ENCODE peak calls at places on chromosomes 3 and 15, in seven cellular contexts. One of them, this sample, is unnamed.

GRCh38 chr3:159866201-159866746 is 122.4 kb upstream of the IL12A start:
- DNase-seq in NCI-H2081: no peak
- DNase-seq in stimulated activated CD8-positive, alpha-beta memory T cell treated with anti-CD3 and anti-CD28 coated beads, Interleukin-12 subunit alpha, Interleukin-12 subunit beta, amount 100 ng/mL, for 4 hours: no peak
- DNase-seq in uterus: no peak
- DNase-seq in AG08396: no peak
- DNase-seq in neural crest cell: no peak
- DNase-seq in skeletal muscle cell: no peak
- DNase-seq in this sample: no peak

GRCh38 chr15:38508647-38509046 is 54.7 kb downstream of the FAM98B start:
- DNase-seq in NCI-H2081: no peak
- DNase-seq in stimulated activated CD8-positive, alpha-beta memory T cell treated with anti-CD3 and anti-CD28 coated beads, Interleukin-12 subunit alpha, Interleukin-12 subunit beta, amount 100 ng/mL, for 4 hours: no peak
- DNase-seq in uterus: no peak
- DNase-seq in AG08396: no peak
- DNase-seq in neural crest cell: no peak
- DNase-seq in skeletal muscle cell: no peak
- DNase-seq in this sample: no peak

GRCh38 chr15:40244961-40245523 is 6.2 kb downstream of the PAK6 start:
- DNase-seq in NCI-H2081: no peak
- DNase-seq in stimulated activated CD8-positive, alpha-beta memory T cell treated with anti-CD3 and anti-CD28 coated beads, Interleukin-12 subunit alpha, Interleukin-12 subunit beta, amount 100 ng/mL, for 4 hours: no peak
- DNase-seq in uterus: no peak
- DNase-seq in AG08396: no peak
- DNase-seq in neural crest cell: no peak
- DNase-seq in skeletal muscle cell: no peak
- DNase-seq in this sample: no peak

GRCh38 chr3:178001670-178002101 is 534.5 kb upstream of the KCNMB2 start:
- DNase-seq in NCI-H2081: no peak
- DNase-seq in stimulated activated CD8-positive, alpha-beta memory T cell treated with anti-CD3 and anti-CD28 coated beads, Interleukin-12 subunit alpha, Interleukin-12 subunit beta, amount 100 ng/mL, for 4 hours: no peak
- DNase-seq in uterus: no peak
- DNase-seq in AG08396: no peak
- DNase-seq in neural crest cell: no peak
- DNase-seq in skeletal muscle cell: no peak
- DNase-seq in this sample: no peak

GRCh38 chr3:72295974-72296450 is 511.1 kb upstream of the PROK2 start:
- DNase-seq in NCI-H2081: no peak
- DNase-seq in stimulated activated CD8-positive, alpha-beta memory T cell treated with anti-CD3 and anti-CD28 coated beads, Interleukin-12 subunit alpha, Interleukin-12 subunit beta, amount 100 ng/mL, for 4 hours: no peak
- DNase-seq in uterus: no peak
- DNase-seq in AG08396: no peak
- DNase-seq in neural crest cell: no peak
- DNase-seq in skeletal muscle cell: no peak
- DNase-seq in this sample: no peak

GRCh38 chr3:147394168-147394941 is 12.0 kb downstream of the ZIC4 start:
- DNase-seq in NCI-H2081: no peak
- DNase-seq in stimulated activated CD8-positive, alpha-beta memory T cell treated with anti-CD3 and anti-CD28 coated beads, Interleukin-12 subunit alpha, Interleukin-12 subunit beta, amount 100 ng/mL, for 4 hours: no peak
- DNase-seq in uterus: no peak
- DNase-seq in AG08396: no peak
- DNase-seq in neural crest cell: no peak
- DNase-seq in skeletal muscle cell: no peak
- DNase-seq in this sample: no peak

GRCh38 chr3:143737065-143737464 is 111.2 kb downstream of the SLC9A9 start:
- DNase-seq in NCI-H2081: no peak
- DNase-seq in stimulated activated CD8-positive, alpha-beta memory T cell treated with anti-CD3 and anti-CD28 coated beads, Interleukin-12 subunit alpha, Interleukin-12 subunit beta, amount 100 ng/mL, for 4 hours: no peak
- DNase-seq in uterus: no peak
- DNase-seq in AG08396: no peak
- DNase-seq in neural crest cell: no peak
- DNase-seq in skeletal muscle cell: no peak
- DNase-seq in this sample: no peak

GRCh38 chr15:59353994-59354951 is 18.4 kb downstream of the MYO1E start:
- DNase-seq in NCI-H2081: no peak
- DNase-seq in stimulated activated CD8-positive, alpha-beta memory T cell treated with anti-CD3 and anti-CD28 coated beads, Interleukin-12 subunit alpha, Interleukin-12 subunit beta, amount 100 ng/mL, for 4 hours: no peak
- DNase-seq in uterus: no peak
- DNase-seq in AG08396: no peak
- DNase-seq in neural crest cell: no peak
- DNase-seq in skeletal muscle cell: no peak
- DNase-seq in this sample: peak

GRCh38 chr3:51932471-51933370 is 9.0 kb downstream of the RRP9 start:
- DNase-seq in NCI-H2081: no peak
- DNase-seq in stimulated activated CD8-positive, alpha-beta memory T cell treated with anti-CD3 and anti-CD28 coated beads, Interleukin-12 subunit alpha, Interleukin-12 subunit beta, amount 100 ng/mL, for 4 hours: no peak
- DNase-seq in uterus: no peak
- DNase-seq in AG08396: no peak
- DNase-seq in neural crest cell: no peak
- DNase-seq in skeletal muscle cell: no peak
- DNase-seq in this sample: no peak

GRCh38 chr15:89278307-89278706 is 34.5 kb downstream of the FANCI start:
- DNase-seq in NCI-H2081: no peak
- DNase-seq in stimulated activated CD8-positive, alpha-beta memory T cell treated with anti-CD3 and anti-CD28 coated beads, Interleukin-12 subunit alpha, Interleukin-12 subunit beta, amount 100 ng/mL, for 4 hours: no peak
- DNase-seq in uterus: no peak
- DNase-seq in AG08396: peak
- DNase-seq in neural crest cell: no peak
- DNase-seq in skeletal muscle cell: no peak
- DNase-seq in this sample: no peak

GRCh38 chr3:71285086-71285485 is 298.4 kb downstream of the FOXP1 start:
- DNase-seq in NCI-H2081: no peak
- DNase-seq in stimulated activated CD8-positive, alpha-beta memory T cell treated with anti-CD3 and anti-CD28 coated beads, Interleukin-12 subunit alpha, Interleukin-12 subunit beta, amount 100 ng/mL, for 4 hours: no peak
- DNase-seq in uterus: no peak
- DNase-seq in AG08396: no peak
- DNase-seq in neural crest cell: no peak
- DNase-seq in skeletal muscle cell: no peak
- DNase-seq in this sample: no peak

GRCh38 chr3:61311044-61311443 is 59.8 kb upstream of the FHIT start:
- DNase-seq in NCI-H2081: no peak
- DNase-seq in stimulated activated CD8-positive, alpha-beta memory T cell treated with anti-CD3 and anti-CD28 coated beads, Interleukin-12 subunit alpha, Interleukin-12 subunit beta, amount 100 ng/mL, for 4 hours: no peak
- DNase-seq in uterus: no peak
- DNase-seq in AG08396: no peak
- DNase-seq in neural crest cell: no peak
- DNase-seq in skeletal muscle cell: no peak
- DNase-seq in this sample: no peak

GRCh38 chr3:9448071-9448470 is 50.7 kb downstream of the SETD5 start:
- DNase-seq in NCI-H2081: no peak
- DNase-seq in stimulated activated CD8-positive, alpha-beta memory T cell treated with anti-CD3 and anti-CD28 coated beads, Interleukin-12 subunit alpha, Interleukin-12 subunit beta, amount 100 ng/mL, for 4 hours: no peak
- DNase-seq in uterus: no peak
- DNase-seq in AG08396: no peak
- DNase-seq in neural crest cell: no peak
- DNase-seq in skeletal muscle cell: no peak
- DNase-seq in this sample: no peak

GRCh38 chr3:9172851-9173320 is 76.6 kb downstream of the SRGAP3 start:
- DNase-seq in NCI-H2081: peak
- DNase-seq in stimulated activated CD8-positive, alpha-beta memory T cell treated with anti-CD3 and anti-CD28 coated beads, Interleukin-12 subunit alpha, Interleukin-12 subunit beta, amount 100 ng/mL, for 4 hours: no peak
- DNase-seq in uterus: no peak
- DNase-seq in AG08396: no peak
- DNase-seq in neural crest cell: no peak
- DNase-seq in skeletal muscle cell: no peak
- DNase-seq in this sample: no peak

GRCh38 chr3:16885588-16885903 is 791 bp downstream of the PLCL2 start:
- DNase-seq in NCI-H2081: no peak
- DNase-seq in stimulated activated CD8-positive, alpha-beta memory T cell treated with anti-CD3 and anti-CD28 coated beads, Interleukin-12 subunit alpha, Interleukin-12 subunit beta, amount 100 ng/mL, for 4 hours: no peak
- DNase-seq in uterus: no peak
- DNase-seq in AG08396: no peak
- DNase-seq in neural crest cell: no peak
- DNase-seq in skeletal muscle cell: no peak
- DNase-seq in this sample: no peak

GRCh38 chr3:36698314-36698713 is 66.0 kb downstream of the DCLK3 start:
- DNase-seq in NCI-H2081: no peak
- DNase-seq in stimulated activated CD8-positive, alpha-beta memory T cell treated with anti-CD3 and anti-CD28 coated beads, Interleukin-12 subunit alpha, Interleukin-12 subunit beta, amount 100 ng/mL, for 4 hours: no peak
- DNase-seq in uterus: no peak
- DNase-seq in AG08396: no peak
- DNase-seq in neural crest cell: no peak
- DNase-seq in skeletal muscle cell: no peak
- DNase-seq in this sample: no peak

GRCh38 chr3:16073218-16073617 is 101.3 kb upstream of the GALNT15 start:
- DNase-seq in NCI-H2081: no peak
- DNase-seq in stimulated activated CD8-positive, alpha-beta memory T cell treated with anti-CD3 and anti-CD28 coated beads, Interleukin-12 subunit alpha, Interleukin-12 subunit beta, amount 100 ng/mL, for 4 hours: no peak
- DNase-seq in uterus: no peak
- DNase-seq in AG08396: no peak
- DNase-seq in neural crest cell: no peak
- DNase-seq in skeletal muscle cell: no peak
- DNase-seq in this sample: no peak

GRCh38 chr3:160400631-160401150 is 1.2 kb downstream of the SMC4 start:
- DNase-seq in NCI-H2081: peak
- DNase-seq in stimulated activated CD8-positive, alpha-beta memory T cell treated with anti-CD3 and anti-CD28 coated beads, Interleukin-12 subunit alpha, Interleukin-12 subunit beta, amount 100 ng/mL, for 4 hours: peak
- DNase-seq in uterus: no peak
- DNase-seq in AG08396: peak
- DNase-seq in neural crest cell: peak
- DNase-seq in skeletal muscle cell: no peak
- DNase-seq in this sample: no peak

GRCh38 chr3:69009559-69010410 is 3.7 kb downstream of the EOGT start:
- DNase-seq in NCI-H2081: no peak
- DNase-seq in stimulated activated CD8-positive, alpha-beta memory T cell treated with anti-CD3 and anti-CD28 coated beads, Interleukin-12 subunit alpha, Interleukin-12 subunit beta, amount 100 ng/mL, for 4 hours: no peak
- DNase-seq in uterus: peak
- DNase-seq in AG08396: peak
- DNase-seq in neural crest cell: no peak
- DNase-seq in skeletal muscle cell: peak
- DNase-seq in this sample: no peak

GRCh38 chr15:78213956-78214355 is 20.4 kb downstream of the ACSBG1 start:
- DNase-seq in NCI-H2081: no peak
- DNase-seq in stimulated activated CD8-positive, alpha-beta memory T cell treated with anti-CD3 and anti-CD28 coated beads, Interleukin-12 subunit alpha, Interleukin-12 subunit beta, amount 100 ng/mL, for 4 hours: no peak
- DNase-seq in uterus: no peak
- DNase-seq in AG08396: no peak
- DNase-seq in neural crest cell: no peak
- DNase-seq in skeletal muscle cell: no peak
- DNase-seq in this sample: no peak

GRCh38 chr3:55180936-55181535 is 253.2 kb upstream of the LRTM1 start:
- DNase-seq in NCI-H2081: peak
- DNase-seq in stimulated activated CD8-positive, alpha-beta memory T cell treated with anti-CD3 and anti-CD28 coated beads, Interleukin-12 subunit alpha, Interleukin-12 subunit beta, amount 100 ng/mL, for 4 hours: no peak
- DNase-seq in uterus: no peak
- DNase-seq in AG08396: no peak
- DNase-seq in neural crest cell: peak
- DNase-seq in skeletal muscle cell: no peak
- DNase-seq in this sample: peak

GRCh38 chr3:89690649-89691048 is 583.2 kb downstream of the EPHA3 start:
- DNase-seq in NCI-H2081: peak
- DNase-seq in stimulated activated CD8-positive, alpha-beta memory T cell treated with anti-CD3 and anti-CD28 coated beads, Interleukin-12 subunit alpha, Interleukin-12 subunit beta, amount 100 ng/mL, for 4 hours: no peak
- DNase-seq in uterus: no peak
- DNase-seq in AG08396: no peak
- DNase-seq in neural crest cell: no peak
- DNase-seq in skeletal muscle cell: peak
- DNase-seq in this sample: no peak

GRCh38 chr3:114408763-114409162 is 114.9 kb downstream of the TIGIT start:
- DNase-seq in NCI-H2081: peak
- DNase-seq in stimulated activated CD8-positive, alpha-beta memory T cell treated with anti-CD3 and anti-CD28 coated beads, Interleukin-12 subunit alpha, Interleukin-12 subunit beta, amount 100 ng/mL, for 4 hours: no peak
- DNase-seq in uterus: no peak
- DNase-seq in AG08396: no peak
- DNase-seq in neural crest cell: peak
- DNase-seq in skeletal muscle cell: no peak
- DNase-seq in this sample: no peak

GRCh38 chr3:119437852-119438251 is 25.6 kb downstream of the TMEM39A start:
- DNase-seq in NCI-H2081: no peak
- DNase-seq in stimulated activated CD8-positive, alpha-beta memory T cell treated with anti-CD3 and anti-CD28 coated beads, Interleukin-12 subunit alpha, Interleukin-12 subunit beta, amount 100 ng/mL, for 4 hours: no peak
- DNase-seq in uterus: no peak
- DNase-seq in AG08396: no peak
- DNase-seq in neural crest cell: no peak
- DNase-seq in skeletal muscle cell: no peak
- DNase-seq in this sample: no peak

GRCh38 chr3:36738701-36739100 is 25.7 kb downstream of the DCLK3 start:
- DNase-seq in NCI-H2081: no peak
- DNase-seq in stimulated activated CD8-positive, alpha-beta memory T cell treated with anti-CD3 and anti-CD28 coated beads, Interleukin-12 subunit alpha, Interleukin-12 subunit beta, amount 100 ng/mL, for 4 hours: no peak
- DNase-seq in uterus: no peak
- DNase-seq in AG08396: no peak
- DNase-seq in neural crest cell: no peak
- DNase-seq in skeletal muscle cell: no peak
- DNase-seq in this sample: no peak

GRCh38 chr3:137330246-137330645 is 372.5 kb downstream of the IL20RB start:
- DNase-seq in NCI-H2081: no peak
- DNase-seq in stimulated activated CD8-positive, alpha-beta memory T cell treated with anti-CD3 and anti-CD28 coated beads, Interleukin-12 subunit alpha, Interleukin-12 subunit beta, amount 100 ng/mL, for 4 hours: no peak
- DNase-seq in uterus: no peak
- DNase-seq in AG08396: no peak
- DNase-seq in neural crest cell: no peak
- DNase-seq in skeletal muscle cell: no peak
- DNase-seq in this sample: no peak

GRCh38 chr3:124915254-124915653 is 19.3 kb downstream of the MUC13 start:
- DNase-seq in NCI-H2081: no peak
- DNase-seq in stimulated activated CD8-positive, alpha-beta memory T cell treated with anti-CD3 and anti-CD28 coated beads, Interleukin-12 subunit alpha, Interleukin-12 subunit beta, amount 100 ng/mL, for 4 hours: no peak
- DNase-seq in uterus: no peak
- DNase-seq in AG08396: no peak
- DNase-seq in neural crest cell: no peak
- DNase-seq in skeletal muscle cell: no peak
- DNase-seq in this sample: no peak

GRCh38 chr15:56001476-56002078 is 8.2 kb upstream of the NEDD4 start:
- DNase-seq in NCI-H2081: no peak
- DNase-seq in stimulated activated CD8-positive, alpha-beta memory T cell treated with anti-CD3 and anti-CD28 coated beads, Interleukin-12 subunit alpha, Interleukin-12 subunit beta, amount 100 ng/mL, for 4 hours: no peak
- DNase-seq in uterus: no peak
- DNase-seq in AG08396: no peak
- DNase-seq in neural crest cell: no peak
- DNase-seq in skeletal muscle cell: no peak
- DNase-seq in this sample: no peak

GRCh38 chr15:77038312-77039216 is 32.3 kb downstream of the TSPAN3 start:
- DNase-seq in NCI-H2081: no peak
- DNase-seq in stimulated activated CD8-positive, alpha-beta memory T cell treated with anti-CD3 and anti-CD28 coated beads, Interleukin-12 subunit alpha, Interleukin-12 subunit beta, amount 100 ng/mL, for 4 hours: no peak
- DNase-seq in uterus: no peak
- DNase-seq in AG08396: no peak
- DNase-seq in neural crest cell: no peak
- DNase-seq in skeletal muscle cell: no peak
- DNase-seq in this sample: no peak

GRCh38 chr3:158395421-158395820 is 175.6 kb upstream of the MLF1 start:
- DNase-seq in NCI-H2081: no peak
- DNase-seq in stimulated activated CD8-positive, alpha-beta memory T cell treated with anti-CD3 and anti-CD28 coated beads, Interleukin-12 subunit alpha, Interleukin-12 subunit beta, amount 100 ng/mL, for 4 hours: no peak
- DNase-seq in uterus: no peak
- DNase-seq in AG08396: no peak
- DNase-seq in neural crest cell: no peak
- DNase-seq in skeletal muscle cell: no peak
- DNase-seq in this sample: no peak

GRCh38 chr3:49401758-49402157 is 10.0 kb downstream of the RHOA start:
- DNase-seq in NCI-H2081: no peak
- DNase-seq in stimulated activated CD8-positive, alpha-beta memory T cell treated with anti-CD3 and anti-CD28 coated beads, Interleukin-12 subunit alpha, Interleukin-12 subunit beta, amount 100 ng/mL, for 4 hours: no peak
- DNase-seq in uterus: no peak
- DNase-seq in AG08396: no peak
- DNase-seq in neural crest cell: no peak
- DNase-seq in skeletal muscle cell: no peak
- DNase-seq in this sample: no peak

GRCh38 chr3:142275856-142276255 is 50.5 kb upstream of the GK5 start:
- DNase-seq in NCI-H2081: no peak
- DNase-seq in stimulated activated CD8-positive, alpha-beta memory T cell treated with anti-CD3 and anti-CD28 coated beads, Interleukin-12 subunit alpha, Interleukin-12 subunit beta, amount 100 ng/mL, for 4 hours: no peak
- DNase-seq in uterus: no peak
- DNase-seq in AG08396: peak
- DNase-seq in neural crest cell: no peak
- DNase-seq in skeletal muscle cell: peak
- DNase-seq in this sample: no peak

GRCh38 chr3:129278970-129279906 is 568 bp downstream of the HMCES start:
- DNase-seq in NCI-H2081: peak
- DNase-seq in stimulated activated CD8-positive, alpha-beta memory T cell treated with anti-CD3 and anti-CD28 coated beads, Interleukin-12 subunit alpha, Interleukin-12 subunit beta, amount 100 ng/mL, for 4 hours: peak
- DNase-seq in uterus: peak
- DNase-seq in AG08396: peak
- DNase-seq in neural crest cell: peak
- DNase-seq in skeletal muscle cell: peak
- DNase-seq in this sample: no peak

GRCh38 chr15:75947117-75947516 is 43.4 kb downstream of the FBXO22 start:
- DNase-seq in NCI-H2081: no peak
- DNase-seq in stimulated activated CD8-positive, alpha-beta memory T cell treated with anti-CD3 and anti-CD28 coated beads, Interleukin-12 subunit alpha, Interleukin-12 subunit beta, amount 100 ng/mL, for 4 hours: no peak
- DNase-seq in uterus: no peak
- DNase-seq in AG08396: peak
- DNase-seq in neural crest cell: no peak
- DNase-seq in skeletal muscle cell: peak
- DNase-seq in this sample: no peak

GRCh38 chr15:98650871-98651481 is 2.6 kb downstream of the IGF1R start:
- DNase-seq in NCI-H2081: no peak
- DNase-seq in stimulated activated CD8-positive, alpha-beta memory T cell treated with anti-CD3 and anti-CD28 coated beads, Interleukin-12 subunit alpha, Interleukin-12 subunit beta, amount 100 ng/mL, for 4 hours: no peak
- DNase-seq in uterus: peak
- DNase-seq in AG08396: peak
- DNase-seq in neural crest cell: no peak
- DNase-seq in skeletal muscle cell: no peak
- DNase-seq in this sample: no peak

GRCh38 chr15:69031013-69032001 is 16.8 kb downstream of the NOX5 start:
- DNase-seq in NCI-H2081: peak
- DNase-seq in stimulated activated CD8-positive, alpha-beta memory T cell treated with anti-CD3 and anti-CD28 coated beads, Interleukin-12 subunit alpha, Interleukin-12 subunit beta, amount 100 ng/mL, for 4 hours: no peak
- DNase-seq in uterus: no peak
- DNase-seq in AG08396: peak
- DNase-seq in neural crest cell: peak
- DNase-seq in skeletal muscle cell: no peak
- DNase-seq in this sample: peak

GRCh38 chr15:68578960-68579935 is at the start of gene CORO2B:
- DNase-seq in NCI-H2081: peak
- DNase-seq in stimulated activated CD8-positive, alpha-beta memory T cell treated with anti-CD3 and anti-CD28 coated beads, Interleukin-12 subunit alpha, Interleukin-12 subunit beta, amount 100 ng/mL, for 4 hours: no peak
- DNase-seq in uterus: peak
- DNase-seq in AG08396: peak
- DNase-seq in neural crest cell: peak
- DNase-seq in skeletal muscle cell: no peak
- DNase-seq in this sample: peak

GRCh38 chr15:93001881-93002280 is 87.1 kb downstream of the RGMA start:
- DNase-seq in NCI-H2081: no peak
- DNase-seq in stimulated activated CD8-positive, alpha-beta memory T cell treated with anti-CD3 and anti-CD28 coated beads, Interleukin-12 subunit alpha, Interleukin-12 subunit beta, amount 100 ng/mL, for 4 hours: no peak
- DNase-seq in uterus: no peak
- DNase-seq in AG08396: no peak
- DNase-seq in neural crest cell: no peak
- DNase-seq in skeletal muscle cell: no peak
- DNase-seq in this sample: no peak

This sample was measured in NCI-H748 treated with DMSO at 0.1 percent for 48 hours.